ENCODE peak calls at places on chromosomes 6 and 20, in seven cellular contexts. B, Z, W, S, J, X and D are unnamed samples.

GRCh38 chr6:140388141-140388802 is 1013.8 kb upstream of the CITED2 start:
- DNase-seq in B (no peak), Z (no peak), W (no peak), S (no peak), J (no peak), X (no peak), D (no peak)

GRCh38 chr6:38364775-38365174 is 275.0 kb downstream of the BTBD9 start:
- DNase-seq in B (no peak), Z (no peak), W (no peak), S (no peak), J (no peak), X (no peak), D (no peak)

GRCh38 chr20:17542993-17543412 is 11.8 kb upstream of the BFSP1 start:
- DNase-seq in B (no peak), Z (peak), W (no peak), S (no peak), J (peak), X (no peak), D (peak)

GRCh38 chr6:150169609-150170008 is 26.8 kb downstream of the PPP1R14C start:
- DNase-seq in B (no peak), Z (peak), W (peak), S (no peak), J (peak), X (no peak), D (peak)

GRCh38 chr20:13101701-13102100 is 92.9 kb downstream of the SPTLC3 start:
- DNase-seq in B (no peak), Z (peak), W (no peak), S (no peak), J (peak), X (no peak), D (peak)

GRCh38 chr6:163415620-163416379 is 1.3 kb downstream of the QKI start:
- DNase-seq in B (peak), Z (peak), W (peak), S (peak), J (peak), X (no peak), D (peak)

GRCh38 chr20:46546936-46547335 is 3.5 kb downstream of the OCSTAMP start:
- DNase-seq in B (no peak), Z (no peak), W (no peak), S (no peak), J (no peak), X (no peak), D (no peak)

GRCh38 chr6:84166395-84166794 is 61.0 kb downstream of the CEP162 start:
- DNase-seq in B (no peak), Z (no peak), W (no peak), S (no peak), J (no peak), X (no peak), D (no peak)

GRCh38 chr6:20033697-20034407 is 178.4 kb downstream of the MBOAT1 start:
- DNase-seq in B (no peak), Z (no peak), W (no peak), S (no peak), J (no peak), X (no peak), D (no peak)

GRCh38 chr6:90294989-90295853 is 1.4 kb downstream of the BACH2 start:
- DNase-seq in B (peak), Z (peak), W (peak), S (peak), J (peak), X (peak), D (peak)

GRCh38 chr20:52056203-52057062 is 135.1 kb downstream of the ZFP64 start:
- DNase-seq in B (no peak), Z (peak), W (no peak), S (no peak), J (peak), X (no peak), D (peak)

GRCh38 chr6:154408906-154409500 is 52.4 kb upstream of the IPCEF1 start:
- DNase-seq in B (no peak), Z (peak), W (no peak), S (no peak), J (peak), X (no peak), D (peak)

GRCh38 chr20:22312744-22313346 is 271.5 kb downstream of the FOXA2 start:
- DNase-seq in B (peak), Z (peak), W (no peak), S (peak), J (peak), X (no peak), D (peak)

GRCh38 chr6:134422426-134423231 is 104.7 kb upstream of the SGK1 start:
- DNase-seq in B (no peak), Z (peak), W (no peak), S (no peak), J (peak), X (no peak), D (peak)

GRCh38 chr20:52076164-52076563 is 115.4 kb downstream of the ZFP64 start:
- DNase-seq in B (no peak), Z (peak), W (no peak), S (no peak), J (peak), X (no peak), D (no peak)

GRCh38 chr6:132404736-132405135 is 3.5 kb upstream of the MOXD1 start:
- DNase-seq in B (no peak), Z (peak), W (no peak), S (no peak), J (no peak), X (no peak), D (no peak)

GRCh38 chr6:51559059-51559458 is 528.4 kb downstream of the PKHD1 start:
- DNase-seq in B (no peak), Z (no peak), W (no peak), S (no peak), J (no peak), X (no peak), D (no peak)

GRCh38 chr20:57308451-57309410 is 20.9 kb upstream of the SPO11 start:
- DNase-seq in B (no peak), Z (no peak), W (no peak), S (no peak), J (no peak), X (no peak), D (no peak)

GRCh38 chr6:151784441-151785214 is 22.9 kb upstream of the ESR1 start:
- DNase-seq in B (no peak), Z (no peak), W (no peak), S (no peak), J (peak), X (no peak), D (no peak)